ENCODE peak calls at places on chromosome 12, in ten cellular contexts. A, C, I, Z, K, H, Q, U, T and L are unnamed samples.

GRCh38 chr12:29333178-29333577 is 47.8 kb downstream of the ERGIC2 start:
- DNase-seq in T (no peak), C (no peak), U (no peak), Q (no peak), K (no peak), I (no peak), Z (no peak), A (no peak), H (no peak), L (no peak)

GRCh38 chr12:4894019-4894418 is 15.7 kb upstream of the KCNA1 start:
- DNase-seq in T (no peak), K (no peak), H (no peak), A (no peak), I (no peak), Z (no peak), C (no peak), U (no peak), Q (no peak), L (no peak)

GRCh38 chr12:124844411-124845397 is 19.0 kb downstream of the SCARB1 start:
- DNase-seq in T (no peak), I (no peak), C (no peak), Q (peak), K (no peak), U (no peak), A (no peak), Z (no peak), H (no peak), L (no peak)

GRCh38 chr12:40028296-40028695 is 77.6 kb downstream of the SLC2A13 start:
- DNase-seq in H (no peak), A (no peak), C (no peak), K (no peak), I (no peak), U (no peak), Z (no peak), T (no peak), Q (no peak), L (no peak)

GRCh38 chr12:98513379-98514318 is 1.7 kb upstream of the TMPO start:
- DNase-seq in K (no peak), A (no peak), H (no peak), C (no peak), Q (no peak), T (no peak), U (no peak), I (peak), Z (no peak), L (no peak)

GRCh38 chr12:9037431-9037830 is 48.1 kb downstream of the KLRG1 start:
- DNase-seq in U (no peak), Z (no peak), C (no peak), A (no peak), I (no peak), T (no peak), Q (no peak), H (no peak), K (no peak), L (no peak)

GRCh38 chr12:46470039-46470627 is 97.6 kb upstream of the SLC38A2 start:
- DNase-seq in I (peak), H (no peak), Z (no peak), T (no peak), K (no peak), U (peak), C (no peak), Q (no peak), A (no peak), L (no peak)

GRCh38 chr12:6292606-6293005 is 17.9 kb upstream of the PLEKHG6 start:
- DNase-seq in Z (peak), H (no peak), C (no peak), T (no peak), K (peak), U (no peak), Q (no peak), A (no peak), I (no peak), L (no peak)

GRCh38 chr12:69388371-69388770 is 28.8 kb downstream of the YEATS4 start:
- DNase-seq in A (peak), C (no peak), Q (no peak), Z (no peak), I (peak), T (peak), U (no peak), K (peak), H (no peak), L (no peak)

GRCh38 chr12:57907281-57907680 is 34.1 kb upstream of the ATP23 start:
- DNase-seq in H (no peak), Q (no peak), K (no peak), C (no peak), Z (no peak), T (no peak), A (no peak), I (no peak), U (no peak), L (no peak)

GRCh38 chr12:47343684-47344567 is 264.2 kb upstream of the AMIGO2 start:
- DNase-seq in T (peak), Q (no peak), H (no peak), K (no peak), A (no peak), C (no peak), I (no peak), U (no peak), Z (peak), L (no peak)

GRCh38 chr12:15629108-15629507 is 160.1 kb downstream of the EPS8 start:
- DNase-seq in Z (peak), T (peak), U (no peak), A (no peak), C (no peak), K (peak), H (peak), I (peak), Q (no peak), L (peak)

GRCh38 chr12:14393736-14394135 is 28.3 kb downstream of the ATF7IP start:
- DNase-seq in Z (no peak), C (no peak), I (no peak), K (no peak), H (no peak), A (no peak), T (no peak), Q (no peak), U (no peak), L (no peak)

GRCh38 chr12:87155616-87156015 is 873.6 kb downstream of the C12orf50 start:
- DNase-seq in H (no peak), Z (no peak), Q (no peak), A (no peak), I (no peak), K (no peak), U (no peak), T (no peak), C (no peak), L (peak)

GRCh38 chr12:57619434-57620244 is 8.4 kb downstream of the ARHGEF25 start:
- DNase-seq in H (peak), A (peak), U (peak), C (peak), I (no peak), K (no peak), Q (peak), Z (no peak), T (no peak), L (no peak)

GRCh38 chr12:77837876-77838291 is 7.2 kb downstream of the NAV3 start:
- DNase-seq in Q (no peak), K (no peak), A (no peak), C (no peak), Z (peak), T (no peak), I (no peak), U (no peak), H (no peak), L (no peak)

GRCh38 chr12:1993341-1993740 is 10.9 kb downstream of the DCP1B start:
- DNase-seq in A (no peak), U (peak), I (no peak), C (no peak), Q (no peak), Z (peak), K (peak), T (peak), H (no peak), L (no peak)

GRCh38 chr12:115752913-115753726 is 524.4 kb downstream of the MED13L start:
- DNase-seq in C (peak), Q (peak), T (peak), K (peak), I (peak), U (peak), A (peak), H (peak), Z (peak), L (no peak)

GRCh38 chr12:92993259-92993658 is 64.2 kb upstream of the EEA1 start:
- DNase-seq in C (no peak), U (no peak), K (no peak), I (no peak), Z (no peak), A (no peak), Q (no peak), H (no peak), T (no peak), L (no peak)

GRCh38 chr12:43676183-43676813 is 82.3 kb downstream of the PUS7L start:
- DNase-seq in Q (no peak), Z (no peak), U (peak), C (peak), T (peak), K (no peak), A (peak), I (peak), H (peak), L (no peak)

GRCh38 chr12:6460751-6461371 is 9.0 kb downstream of the TAPBPL start:
- DNase-seq in K (no peak), Q (no peak), T (no peak), Z (no peak), H (no peak), A (no peak), C (no peak), I (peak), U (peak), L (no peak)

GRCh38 chr12:85363382-85364190 is 83.6 kb downstream of the ALX1 start:
- DNase-seq in U (no peak), K (no peak), C (no peak), H (no peak), A (no peak), I (no peak), T (no peak), Q (no peak), Z (no peak), L (no peak)

GRCh38 chr12:119230804-119231203 is 52.1 kb downstream of the HSPB8 start:
- DNase-seq in I (no peak), U (no peak), A (no peak), H (no peak), Z (no peak), K (no peak), T (no peak), C (no peak), Q (no peak), L (no peak)

GRCh38 chr12:4112734-4113396 is 160.7 kb upstream of the CCND2 start:
- DNase-seq in A (no peak), H (no peak), C (no peak), I (peak), Z (no peak), K (no peak), Q (no peak), U (no peak), T (no peak), L (no peak)

GRCh38 chr12:80469681-80470080 is 25.6 kb downstream of the PTPRQ start:
- DNase-seq in T (no peak), U (no peak), I (no peak), C (no peak), H (no peak), Q (no peak), K (no peak), Z (no peak), A (no peak), L (no peak)

GRCh38 chr12:131459666-131460365 is 251.1 kb upstream of the SFSWAP start:
- DNase-seq in I (no peak), H (no peak), Q (no peak), T (no peak), C (no peak), Z (no peak), K (no peak), A (no peak), U (no peak), L (no peak)

GRCh38 chr12:8628731-8629130 is 16.1 kb upstream of the AICDA start:
- DNase-seq in H (no peak), C (no peak), T (peak), K (no peak), Q (no peak), Z (no peak), I (peak), A (no peak), U (no peak), L (no peak)